ENCODE peak calls at places on chromosomes 12 and 14, in seven cellular contexts. P, N, X, B, D, O and V are unnamed samples.

GRCh38 chr12:106246891-106247730 is 709 bp downstream of the CKAP4 start:
- DNase-seq in P (peak; percentile 78), N (peak; percentile 49), X (peak; percentile 65), B (peak; percentile 60), D (peak; percentile 54), O (peak; percentile 64), V (no peak)

GRCh38 chr14:57898837-57899572 is 33.1 kb upstream of the SLC35F4 start:
- DNase-seq in P (no peak), N (no peak), X (no peak), B (no peak), D (no peak), O (no peak), V (no peak)

GRCh38 chr12:46300906-46301305 is 32.1 kb upstream of the SLC38A1 start:
- DNase-seq in P (peak; percentile 26), N (peak; percentile 14), X (peak; percentile 52), B (no peak), D (no peak), O (no peak), V (no peak)

GRCh38 chr12:96501139-96501741 is 11.9 kb downstream of the CFAP54 start:
- DNase-seq in P (peak; percentile 84), N (no peak), X (peak; percentile 42), B (no peak), D (peak; percentile 84), O (no peak), V (no peak)

GRCh38 chr14:100607611-100607956 is 20.4 kb upstream of the BEGAIN start:
- DNase-seq in P (no peak), N (no peak), X (no peak), B (no peak), D (no peak), O (no peak), V (no peak)

GRCh38 chr14:64417042-64417770 is 29.1 kb downstream of the MTHFD1 start:
- DNase-seq in P (peak; percentile 51), N (no peak), X (no peak), B (no peak), D (no peak), O (no peak), V (no peak)

GRCh38 chr14:73457935-73458218 is 469 bp downstream of the NUMB start:
- DNase-seq in P (no peak), N (no peak), X (peak; percentile 50), B (no peak), D (no peak), O (no peak), V (no peak)

GRCh38 chr12:104910196-104910840 is 47.8 kb downstream of the SLC41A2 start:
- DNase-seq in P (peak; percentile 57), N (no peak), X (no peak), B (no peak), D (no peak), O (no peak), V (no peak)

GRCh38 chr12:42094277-42094676 is 50.4 kb downstream of the GXYLT1 start:
- DNase-seq in P (peak; percentile 70), N (no peak), X (no peak), B (no peak), D (peak; percentile 31), O (no peak), V (no peak)

GRCh38 chr12:114952573-114953196 is 268.7 kb upstream of the TBX3 start:
- DNase-seq in P (peak; percentile 35), N (no peak), X (peak; percentile 70), B (peak; percentile 26), D (no peak), O (no peak), V (no peak)

GRCh38 chr14:68753696-68754095 is 39.2 kb downstream of the ZFP36L1 start:
- DNase-seq in P (peak; percentile 68), N (no peak), X (no peak), B (no peak), D (no peak), O (no peak), V (no peak)

GRCh38 chr14:61479746-61480502 is 158.5 kb downstream of the PRKCH start:
- DNase-seq in P (peak; percentile 48), N (no peak), X (no peak), B (no peak), D (no peak), O (no peak), V (no peak)

GRCh38 chr12:57887631-57888406 is 41.3 kb upstream of the CTDSP2 start:
- DNase-seq in P (peak; percentile 75), N (no peak), X (no peak), B (no peak), D (no peak), O (no peak), V (no peak)

GRCh38 chr14:73325630-73326299 is 88.5 kb downstream of the PAPLN start:
- DNase-seq in P (no peak), N (no peak), X (no peak), B (no peak), D (no peak), O (peak; percentile 30), V (no peak)

GRCh38 chr14:68389973-68390372 is 402.9 kb downstream of the ZFP36L1 start:
- DNase-seq in P (no peak), N (no peak), X (no peak), B (no peak), D (no peak), O (no peak), V (no peak)

GRCh38 chr14:54807428-54807827 is 95.2 kb downstream of the GCH1 start:
- DNase-seq in P (peak; percentile 29), N (no peak), X (no peak), B (no peak), D (no peak), O (no peak), V (peak; percentile 70)

GRCh38 chr12:95607642-95608041 is 56.4 kb upstream of the USP44 start:
- DNase-seq in P (no peak), N (no peak), X (no peak), B (no peak), D (no peak), O (no peak), V (no peak)

GRCh38 chr12:51361419-51362016 is 15.0 kb upstream of the CELA1 start:
- DNase-seq in P (no peak), N (no peak), X (no peak), B (no peak), D (no peak), O (no peak), V (no peak)

GRCh38 chr12:51335931-51336330 is 10.5 kb downstream of the CELA1 start:
- DNase-seq in P (peak; percentile 55), N (no peak), X (no peak), B (no peak), D (no peak), O (no peak), V (no peak)

GRCh38 chr14:67994561-67994960 is 175.0 kb downstream of the RAD51B start:
- DNase-seq in P (no peak), N (no peak), X (no peak), B (no peak), D (no peak), O (no peak), V (no peak)

GRCh38 chr12:25249951-25250738 is 584 bp downstream of the KRAS start:
- DNase-seq in P (peak; percentile 20), N (peak; percentile 23), X (peak; percentile 55), B (peak; percentile 48), D (peak; percentile 32), O (peak; percentile 48), V (peak; percentile 72)

GRCh38 chr14:36224176-36224575 is 47.7 kb upstream of the PTCSC3 start:
- DNase-seq in P (no peak), N (no peak), X (no peak), B (no peak), D (no peak), O (no peak), V (no peak)

GRCh38 chr14:36221097-36221496 is 44.6 kb upstream of the PTCSC3 start:
- DNase-seq in P (no peak), N (no peak), X (no peak), B (no peak), D (no peak), O (no peak), V (no peak)

GRCh38 chr14:36222337-36222736 is 45.8 kb upstream of the PTCSC3 start:
- DNase-seq in P (no peak), N (no peak), X (no peak), B (no peak), D (no peak), O (no peak), V (no peak)

GRCh38 chr14:36222952-36223468 is 46.5 kb upstream of the PTCSC3 start:
- DNase-seq in P (no peak), N (no peak), X (no peak), B (no peak), D (no peak), O (no peak), V (no peak)

GRCh38 chr14:36223558-36223957 is 47.0 kb upstream of the PTCSC3 start:
- DNase-seq in P (no peak), N (no peak), X (no peak), B (no peak), D (no peak), O (no peak), V (no peak)
- H3K27ac ChIP-seq in P (no peak overlapping the region), N (no peak overlapping the region), X (no peak overlapping the region), B (no peak overlapping the region), D (no peak overlapping the region), O (no peak overlapping the region), V (no peak overlapping the region)

DNA sequence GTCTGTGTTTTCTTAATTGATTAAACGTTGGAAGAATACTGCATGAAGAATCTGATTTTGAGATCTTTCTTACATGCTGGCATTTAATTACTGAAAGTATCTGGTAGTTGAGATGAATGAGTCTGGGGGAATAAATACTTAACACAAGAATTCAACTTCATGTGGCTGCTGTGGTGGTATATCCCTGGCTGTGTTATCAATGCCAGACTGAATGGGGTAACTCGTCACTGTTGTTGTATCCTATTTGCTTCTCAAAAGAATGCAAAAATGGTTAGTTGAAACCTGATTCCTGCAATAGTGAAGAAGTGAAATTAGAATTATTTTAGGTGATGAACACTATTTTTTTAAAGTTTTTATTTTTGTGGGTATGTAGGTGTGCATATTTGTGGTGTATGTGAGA is 72.5 kb downstream of the HMGA2 start:
- DNase-seq in P (no peak), N (no peak), X (no peak), B (no peak), D (no peak), O (no peak), V (no peak)
- H3K27ac ChIP-seq in P (no peak overlapping the region), N (peak overlapping the region; percentile 34), X (no peak overlapping the region), B (no peak overlapping the region), D (peak overlapping the region; percentile 84), O (no peak overlapping the region), V (no peak overlapping the region)

GRCh38 chr12:109830718-109831117 is 2.5 kb downstream of the TRPV4 start:
- DNase-seq in P (no peak), N (no peak), X (no peak), B (no peak), D (no peak), O (no peak), V (no peak)

GRCh38 chr12:109829667-109830066 is 3.5 kb downstream of the TRPV4 start:
- DNase-seq in P (no peak), N (no peak), X (no peak), B (no peak), D (no peak), O (no peak), V (no peak)

GRCh38 chr12:109830267-109830666 is 2.9 kb downstream of the TRPV4 start:
- DNase-seq in P (no peak), N (no peak), X (no peak), B (no peak), D (no peak), O (no peak), V (no peak)

GRCh38 chr12:109827566-109828550 is 5.3 kb downstream of the TRPV4 start:
- DNase-seq in P (peak; percentile 49), N (peak; percentile 26), X (peak; percentile 54), B (no peak), D (no peak), O (no peak), V (no peak)

GRCh38 chr12:109828754-109829511 is 4.3 kb downstream of the TRPV4 start:
- DNase-seq in P (no peak), N (no peak), X (no peak), B (no peak), D (no peak), O (no peak), V (no peak)
- H3K27ac ChIP-seq in P (no peak overlapping the region), N (no peak overlapping the region), X (peak overlapping the region; percentile 39), B (no peak overlapping the region), D (peak overlapping the region; percentile 28), O (no peak overlapping the region), V (no peak overlapping the region)

GRCh38 chr12:15220451-15220850 is 766 bp downstream of the RERG start:
- DNase-seq in P (no peak), N (no peak), X (peak; percentile 36), B (no peak), D (no peak), O (no peak), V (no peak)
- H3K27ac ChIP-seq in P (peak overlapping the region; percentile 92), N (no peak overlapping the region), X (peak overlapping the region; percentile 78), B (peak overlapping the region; percentile 45), D (no peak overlapping the region), O (no peak overlapping the region), V (no peak overlapping the region)